ENCODE peak calls at places on chromosomes 6 and 20, in six cellular contexts. S is left ventricle myocardium inferior; L is effector memory CD4-positive, alpha-beta T cell; A is pancreas; W is endodermal cell; H is astrocyte. I is an unnamed sample.

GRCh38 chr6:159826004-159826403 is 25.9 kb downstream of the PNLDC1 start:
- DNase-seq in S (no peak), L (no peak), A (no peak), W (no peak), H (no peak), I (no peak)

GRCh38 chr6:133895573-133896343 is 6.8 kb downstream of the TCF21 start:
- DNase-seq in S (peak; percentile 39), L (no peak), A (no peak), W (peak; percentile 78), H (no peak), I (no peak)

GRCh38 chr20:5065489-5066383 is 54.0 kb downstream of the PCNA start:
- DNase-seq in S (peak; percentile 36), L (no peak), A (peak; percentile 89), W (peak; percentile 72), H (peak; percentile 95), I (no peak)

GRCh38 chr6:14147891-14148290 is 30.3 kb downstream of the CD83 start:
- DNase-seq in S (no peak), L (no peak), A (no peak), W (no peak), H (no peak), I (no peak)

GRCh38 chr20:3420211-3420707 is 12.8 kb upstream of the DNAAF9 start:
- DNase-seq in S (peak; percentile 39), L (peak; percentile 1), A (no peak), W (no peak), H (no peak), I (peak; percentile 35)

GRCh38 chr6:72272958-72273357 is 348.9 kb upstream of the KCNQ5 start:
- DNase-seq in S (no peak), L (no peak), A (no peak), W (no peak), H (peak; percentile 63), I (no peak)

GRCh38 chr6:71544028-71544427 is 255.4 kb downstream of the OGFRL1 start:
- DNase-seq in S (no peak), L (no peak), A (no peak), W (no peak), H (peak; percentile 77), I (no peak)

GRCh38 chr20:23625236-23625964 is 12.4 kb downstream of the CST3 start:
- DNase-seq in S (no peak), L (no peak), A (no peak), W (peak; percentile 28), H (no peak), I (no peak)

GRCh38 chr6:112247275-112247674 is 7.1 kb downstream of the LAMA4 start:
- DNase-seq in S (no peak), L (no peak), A (no peak), W (no peak), H (no peak), I (no peak)

GRCh38 chr20:3815703-3816315 is 4.5 kb upstream of the AP5S1 start:
- DNase-seq in S (no peak), L (no peak), A (no peak), W (no peak), H (no peak), I (no peak)

GRCh38 chr6:84809504-84809903 is 45.1 kb upstream of the TBX18 start:
- DNase-seq in S (no peak), L (no peak), A (no peak), W (no peak), H (no peak), I (no peak)

GRCh38 chr20:40493551-40493950 is 195.5 kb downstream of the MAFB start:
- DNase-seq in S (no peak), L (no peak), A (no peak), W (no peak), H (peak; percentile 9), I (no peak)

GRCh38 chr20:50635676-50636600 is 55.4 kb downstream of the RIPOR3 start:
- DNase-seq in S (peak; percentile 73), L (peak; percentile 6), A (peak; percentile 61), W (peak; percentile 98), H (no peak), I (no peak)

GRCh38 chr6:135181333-135182119 is 418 bp downstream of the MYB start:
- DNase-seq in S (no peak), L (no peak), A (no peak), W (no peak), H (no peak), I (peak; percentile 4)

GRCh38 chr6:6640915-6641314 is 52.4 kb downstream of the LY86 start:
- DNase-seq in S (no peak), L (no peak), A (no peak), W (no peak), H (no peak), I (no peak)

GRCh38 chr20:24790746-24791283 is 158.3 kb upstream of the CST7 start:
- DNase-seq in S (no peak), L (no peak), A (no peak), W (no peak), H (no peak), I (no peak)

GRCh38 chr20:20492521-20493334 is 124.8 kb downstream of the INSM1 start:
- DNase-seq in S (no peak), L (no peak), A (peak; percentile 57), W (no peak), H (peak; percentile 70), I (peak; percentile 78)

GRCh38 chr6:23656257-23656731 is 469.7 kb upstream of the NRSN1 start:
- DNase-seq in S (no peak), L (no peak), A (no peak), W (no peak), H (peak; percentile 4), I (peak; percentile 45)

GRCh38 chr20:54549523-54550326 is 74.3 kb downstream of the DOK5 start:
- DNase-seq in S (no peak), L (no peak), A (no peak), W (no peak), H (peak; percentile 66), I (no peak)

GRCh38 chr6:123803862-123804681 is at the start of gene NKAIN2:
- DNase-seq in S (peak; percentile 20), L (no peak), A (no peak), W (peak; percentile 86), H (no peak), I (peak; percentile 31)

GRCh38 chr6:116111552-116112528 is 11.2 kb downstream of the NT5DC1 start:
- DNase-seq in S (no peak), L (no peak), A (no peak), W (peak; percentile 89), H (no peak), I (no peak)

GRCh38 chr6:18763086-18763485 is 375.9 kb downstream of the RNF144B start:
- DNase-seq in S (no peak), L (no peak), A (no peak), W (no peak), H (no peak), I (no peak)

GRCh38 chr20:3471397-3472021 is 691 bp downstream of the ATRN start:
- DNase-seq in S (no peak), L (no peak), A (no peak), W (no peak), H (no peak), I (no peak)

GRCh38 chr20:39983183-39983582 is 705.9 kb downstream of the MAFB start:
- DNase-seq in S (no peak), L (no peak), A (no peak), W (no peak), H (no peak), I (no peak)

GRCh38 chr20:44593721-44594120 is 11.3 kb downstream of the PKIG start:
- DNase-seq in S (no peak), L (no peak), A (no peak), W (no peak), H (no peak), I (no peak)

GRCh38 chr6:25506020-25506419 is 146.0 kb upstream of the SCGN start:
- DNase-seq in S (no peak), L (no peak), A (no peak), W (no peak), H (no peak), I (no peak)
- H3K27ac ChIP-seq in S (no peak overlapping the region), L (no peak overlapping the region), A (no peak overlapping the region), W (no peak overlapping the region), H (no peak overlapping the region), I (no peak overlapping the region)

DNA sequence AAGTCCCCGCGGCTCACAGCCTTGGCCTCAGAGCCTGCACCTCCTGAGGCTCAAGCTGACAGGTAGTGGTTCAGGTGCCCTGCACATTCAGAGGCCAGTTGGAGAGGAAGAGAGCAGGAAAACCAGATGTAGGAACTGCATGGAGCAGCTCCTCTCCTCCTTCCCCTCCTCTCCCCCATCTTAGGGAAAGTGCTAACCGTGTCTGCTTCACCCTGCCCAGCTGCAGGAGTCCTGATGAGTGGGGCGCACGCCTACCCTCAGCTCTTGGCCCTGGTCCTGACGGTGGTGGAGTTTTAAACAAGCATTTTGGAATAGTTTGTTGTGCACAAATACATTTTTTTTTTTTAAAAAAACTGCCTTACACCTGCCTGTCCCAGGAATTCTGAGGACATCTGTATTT is 393.2 kb downstream of the SMOC2 start:
- DNase-seq in S (no peak), L (no peak), A (no peak), W (no peak), H (no peak), I (no peak)
- H3K27ac ChIP-seq in S (no peak overlapping the region), L (no peak overlapping the region), A (no peak overlapping the region), W (no peak overlapping the region), H (no peak overlapping the region), I (no peak overlapping the region)

GRCh38 chr20:1500496-1500895 is 9.3 kb upstream of the SIRPB2 start:
- DNase-seq in S (no peak), L (no peak), A (no peak), W (peak; percentile 67), H (no peak), I (no peak)
- H3K27ac ChIP-seq in S (no peak overlapping the region), L (no peak overlapping the region), A (no peak overlapping the region), W (no peak overlapping the region), H (no peak overlapping the region), I (no peak overlapping the region)

GRCh38 chr6:15247214-15247749 is 1.4 kb downstream of the JARID2 start:
- DNase-seq in S (no peak), L (no peak), A (no peak), W (no peak), H (no peak), I (no peak)
- H3K27ac ChIP-seq in S (peak overlapping the region; percentile 94), L (peak overlapping the region; percentile 80), A (peak overlapping the region; percentile 85), W (no peak overlapping the region), H (peak overlapping the region; percentile 93), I (no peak overlapping the region)

GRCh38 chr6:42748241-42748898 is 2.5 kb upstream of the TBCC start:
- DNase-seq in S (no peak), L (no peak), A (no peak), W (no peak), H (no peak), I (no peak)
- H3K27ac ChIP-seq in S (peak overlapping the region; percentile 89), L (peak overlapping the region; percentile 35), A (no peak overlapping the region), W (no peak overlapping the region), H (no peak overlapping the region), I (no peak overlapping the region)

I was measured in caudate nucleus.